ENCODE peak calls at places on chromosomes 3 and 15, in six cellular contexts. One of them, this sample, is unnamed.

GRCh38 chr3:128330301-128330845 is 136.3 kb downstream of the DNAJB8 start:
- DNase-seq in breast epithelium: no peak
- DNase-seq in GM23248: no peak
- DNase-seq in HCT116: no peak
- DNase-seq in ovary: peak; percentile 3
- DNase-seq in small intestine: no peak
- DNase-seq in this sample: no peak

GRCh38 chr15:77024273-77025065 is 29.5 kb downstream of the PSTPIP1 start:
- DNase-seq in breast epithelium: peak; percentile 33
- DNase-seq in small intestine: peak; percentile 58
- DNase-seq in ovary: peak; percentile 77
- DNase-seq in HCT116: no peak
- DNase-seq in GM23248: peak; percentile 63
- DNase-seq in this sample: peak; percentile 46

GRCh38 chr3:100438623-100438974 is 37.3 kb downstream of the LNP1 start:
- DNase-seq in ovary: no peak
- DNase-seq in HCT116: no peak
- DNase-seq in breast epithelium: no peak
- DNase-seq in GM23248: no peak
- DNase-seq in small intestine: no peak
- DNase-seq in this sample: no peak

GRCh38 chr3:17639765-17640164 is 102.7 kb downstream of the TBC1D5 start:
- DNase-seq in ovary: no peak
- DNase-seq in GM23248: peak; percentile 94
- DNase-seq in small intestine: no peak
- DNase-seq in breast epithelium: no peak
- DNase-seq in HCT116: peak; percentile 69
- DNase-seq in this sample: no peak

GRCh38 chr3:126549861-126550487 is 8.8 kb downstream of the C3orf22 start:
- DNase-seq in ovary: no peak
- DNase-seq in small intestine: no peak
- DNase-seq in GM23248: no peak
- DNase-seq in HCT116: no peak
- DNase-seq in breast epithelium: no peak
- DNase-seq in this sample: no peak

GRCh38 chr3:11600501-11601282 is 43.0 kb downstream of the VGLL4 start:
- DNase-seq in HCT116: peak; percentile 61
- DNase-seq in small intestine: peak; percentile 89
- DNase-seq in GM23248: peak; percentile 99
- DNase-seq in ovary: peak; percentile 76
- DNase-seq in breast epithelium: peak; percentile 95
- DNase-seq in this sample: no peak

GRCh38 chr3:195181781-195182469 is 89.0 kb downstream of the XXYLT1 start:
- DNase-seq in GM23248: peak; percentile 57
- DNase-seq in breast epithelium: no peak
- DNase-seq in ovary: no peak
- DNase-seq in HCT116: no peak
- DNase-seq in small intestine: no peak
- DNase-seq in this sample: no peak

GRCh38 chr15:87760915-87761314 is 495.6 kb downstream of the NTRK3 start:
- DNase-seq in breast epithelium: no peak
- DNase-seq in small intestine: no peak
- DNase-seq in ovary: no peak
- DNase-seq in GM23248: no peak
- DNase-seq in HCT116: no peak
- DNase-seq in this sample: no peak

GRCh38 chr3:37223084-37223975 is 48.9 kb upstream of the LRRFIP2 start:
- DNase-seq in breast epithelium: no peak
- DNase-seq in HCT116: no peak
- DNase-seq in small intestine: peak; percentile 51
- DNase-seq in GM23248: no peak
- DNase-seq in ovary: no peak
- DNase-seq in this sample: no peak

GRCh38 chr3:147393261-147393964 is 12.9 kb downstream of the ZIC4 start:
- DNase-seq in breast epithelium: no peak
- DNase-seq in HCT116: no peak
- DNase-seq in GM23248: peak; percentile 88
- DNase-seq in ovary: no peak
- DNase-seq in small intestine: no peak
- DNase-seq in this sample: peak; percentile 66

GRCh38 chr3:126361211-126361610 is 4.0 kb upstream of the KLF15 start:
- DNase-seq in GM23248: no peak
- DNase-seq in HCT116: no peak
- DNase-seq in breast epithelium: no peak
- DNase-seq in small intestine: no peak
- DNase-seq in ovary: no peak
- DNase-seq in this sample: no peak

GRCh38 chr15:40930430-40931299 is 1.5 kb downstream of the DLL4 start:
- DNase-seq in HCT116: peak; percentile 70
- DNase-seq in breast epithelium: no peak
- DNase-seq in small intestine: peak; percentile 39
- DNase-seq in ovary: peak; percentile 53
- DNase-seq in GM23248: peak; percentile 37
- DNase-seq in this sample: no peak

GRCh38 chr3:100210777-100211145 is 50.0 kb upstream of the TBC1D23 start:
- DNase-seq in HCT116: no peak
- DNase-seq in ovary: no peak
- DNase-seq in small intestine: peak; percentile 13
- DNase-seq in breast epithelium: no peak
- DNase-seq in GM23248: peak; percentile 89
- DNase-seq in this sample: no peak

GRCh38 chr3:124714218-124714853 is 15.9 kb upstream of the UMPS start:
- DNase-seq in GM23248: peak; percentile 47
- DNase-seq in small intestine: no peak
- DNase-seq in HCT116: no peak
- DNase-seq in breast epithelium: no peak
- DNase-seq in ovary: no peak
- DNase-seq in this sample: no peak

GRCh38 chr15:63522143-63522531 is 17.7 kb downstream of the USP3 start:
- DNase-seq in GM23248: peak; percentile 50
- DNase-seq in breast epithelium: no peak
- DNase-seq in small intestine: no peak
- DNase-seq in ovary: no peak
- DNase-seq in HCT116: no peak
- DNase-seq in this sample: no peak

GRCh38 chr3:188562163-188562562 is 408.2 kb downstream of the LPP start:
- DNase-seq in ovary: no peak
- DNase-seq in breast epithelium: no peak
- DNase-seq in HCT116: no peak
- DNase-seq in small intestine: no peak
- DNase-seq in GM23248: no peak
- DNase-seq in this sample: no peak

GRCh38 chr15:89370120-89371077 is 35.8 kb upstream of the POLG start:
- DNase-seq in small intestine: no peak
- DNase-seq in breast epithelium: no peak
- DNase-seq in ovary: no peak
- DNase-seq in HCT116: no peak
- DNase-seq in GM23248: no peak
- DNase-seq in this sample: no peak

GRCh38 chr15:51708013-51708412 is 26.7 kb downstream of the SCG3 start:
- DNase-seq in GM23248: peak; percentile 4
- DNase-seq in breast epithelium: no peak
- DNase-seq in small intestine: peak; percentile 18
- DNase-seq in ovary: no peak
- DNase-seq in HCT116: no peak
- DNase-seq in this sample: no peak

GRCh38 chr15:39804026-39804425 is 21.4 kb upstream of the FSIP1 start:
- DNase-seq in ovary: no peak
- DNase-seq in GM23248: peak; percentile 47
- DNase-seq in breast epithelium: no peak
- DNase-seq in small intestine: no peak
- DNase-seq in HCT116: no peak
- DNase-seq in this sample: no peak

GRCh38 chr3:110620118-110620517 is 451.5 kb upstream of the NECTIN3 start:
- DNase-seq in breast epithelium: no peak
- DNase-seq in small intestine: peak; percentile 24
- DNase-seq in HCT116: no peak
- DNase-seq in GM23248: no peak
- DNase-seq in ovary: no peak
- DNase-seq in this sample: no peak

GRCh38 chr3:126261037-126261436 is 80.7 kb upstream of the ALDH1L1 start:
- DNase-seq in HCT116: no peak
- DNase-seq in breast epithelium: peak; percentile 69
- DNase-seq in GM23248: peak; percentile 62
- DNase-seq in ovary: peak; percentile 74
- DNase-seq in small intestine: no peak
- DNase-seq in this sample: no peak

GRCh38 chr15:70974004-70974832 is 81.6 kb downstream of the LRRC49 start:
- DNase-seq in small intestine: peak; percentile 19
- DNase-seq in ovary: no peak
- DNase-seq in GM23248: peak; percentile 75
- DNase-seq in HCT116: peak; percentile 45
- DNase-seq in breast epithelium: no peak
- DNase-seq in this sample: no peak

GRCh38 chr3:122013448-122013925 is 8.6 kb downstream of the ILDR1 start:
- DNase-seq in GM23248: no peak
- DNase-seq in HCT116: no peak
- DNase-seq in breast epithelium: no peak
- DNase-seq in ovary: no peak
- DNase-seq in small intestine: peak; percentile 48
- DNase-seq in this sample: no peak

GRCh38 chr3:141681390-141681780 is 56.7 kb upstream of the RNF7 start:
- DNase-seq in small intestine: no peak
- DNase-seq in GM23248: no peak
- DNase-seq in ovary: no peak
- DNase-seq in breast epithelium: no peak
- DNase-seq in HCT116: no peak
- DNase-seq in this sample: no peak

GRCh38 chr15:78537266-78537665 is 3.0 kb upstream of the PSMA4 start:
- DNase-seq in ovary: no peak
- DNase-seq in HCT116: no peak
- DNase-seq in breast epithelium: no peak
- DNase-seq in GM23248: no peak
- DNase-seq in small intestine: no peak
- DNase-seq in this sample: no peak

GRCh38 chr3:8460815-8461482 is 40.7 kb upstream of the LMCD1 start:
- DNase-seq in HCT116: no peak
- DNase-seq in ovary: no peak
- DNase-seq in GM23248: peak; percentile 89
- DNase-seq in breast epithelium: no peak
- DNase-seq in small intestine: no peak
- DNase-seq in this sample: no peak

GRCh38 chr15:85379403-85380131 is 836 bp upstream of the AKAP13 start:
- DNase-seq in small intestine: peak; percentile 43
- DNase-seq in ovary: no peak
- DNase-seq in HCT116: no peak
- DNase-seq in breast epithelium: no peak
- DNase-seq in GM23248: peak; percentile 58
- DNase-seq in this sample: no peak

GRCh38 chr15:66452971-66453580 is 44.5 kb downstream of the SNAPC5 start:
- DNase-seq in HCT116: no peak
- DNase-seq in GM23248: no peak
- DNase-seq in small intestine: no peak
- DNase-seq in ovary: no peak
- DNase-seq in breast epithelium: no peak
- DNase-seq in this sample: no peak

GRCh38 chr15:93358171-93359036 is 269.4 kb upstream of the RGMA start:
- DNase-seq in small intestine: no peak
- DNase-seq in HCT116: no peak
- DNase-seq in breast epithelium: no peak
- DNase-seq in GM23248: no peak
- DNase-seq in ovary: no peak
- DNase-seq in this sample: no peak

GRCh38 chr15:68629519-68630204 is 50.9 kb downstream of the CORO2B start:
- DNase-seq in small intestine: no peak
- DNase-seq in GM23248: no peak
- DNase-seq in breast epithelium: no peak
- DNase-seq in ovary: no peak
- DNase-seq in HCT116: no peak
- DNase-seq in this sample: no peak

GRCh38 chr15:60315878-60316277 is 81.9 kb downstream of the ANXA2 start:
- DNase-seq in HCT116: no peak
- DNase-seq in small intestine: no peak
- DNase-seq in GM23248: no peak
- DNase-seq in breast epithelium: no peak
- DNase-seq in ovary: no peak
- DNase-seq in this sample: no peak

GRCh38 chr3:149480326-149481017 is 6.0 kb downstream of the TM4SF4 start:
- DNase-seq in breast epithelium: peak; percentile 66
- DNase-seq in ovary: peak; percentile 70
- DNase-seq in GM23248: peak; percentile 84
- DNase-seq in HCT116: peak; percentile 76
- DNase-seq in small intestine: peak; percentile 83
- DNase-seq in this sample: peak; percentile 19
- H3K27ac ChIP-seq in breast epithelium: peak overlapping the region; percentile 62
- H3K27ac ChIP-seq in ovary: no peak overlapping the region
- H3K27ac ChIP-seq in GM23248: no peak overlapping the region
- H3K27ac ChIP-seq in HCT116: no peak overlapping the region
- H3K27ac ChIP-seq in small intestine: no peak overlapping the region
- H3K27ac ChIP-seq in this sample: no peak overlapping the region

GRCh38 chr3:138348107-138348949 is at the start of gene MRAS:
- DNase-seq in HCT116: peak; percentile 57
- DNase-seq in ovary: peak; percentile 78
- DNase-seq in small intestine: peak; percentile 34
- DNase-seq in breast epithelium: peak; percentile 55
- DNase-seq in GM23248: peak; percentile 95
- DNase-seq in this sample: peak; percentile 69
- H3K27ac ChIP-seq in HCT116: peak within 1 kb of the TSS; percentile 65
- H3K27ac ChIP-seq in ovary: peak within 1 kb of the TSS; percentile 98
- H3K27ac ChIP-seq in small intestine: peak within 1 kb of the TSS; percentile 36
- H3K27ac ChIP-seq in breast epithelium: peak within 1 kb of the TSS; percentile 95
- H3K27ac ChIP-seq in GM23248: peak within 1 kb of the TSS; percentile 83
- H3K27ac ChIP-seq in this sample: peak within 1 kb of the TSS; percentile 88

GRCh38 chr15:94951538-94951937 is 720.2 kb downstream of the MCTP2 start:
- DNase-seq in GM23248: peak; percentile 1
- DNase-seq in small intestine: no peak
- DNase-seq in HCT116: no peak
- DNase-seq in breast epithelium: no peak
- DNase-seq in ovary: no peak
- DNase-seq in this sample: no peak
- H3K27ac ChIP-seq in GM23248: no peak overlapping the region
- H3K27ac ChIP-seq in small intestine: no peak overlapping the region
- H3K27ac ChIP-seq in HCT116: no peak overlapping the region
- H3K27ac ChIP-seq in breast epithelium: no peak overlapping the region
- H3K27ac ChIP-seq in ovary: no peak overlapping the region
- H3K27ac ChIP-seq in this sample: no peak overlapping the region

DNA sequence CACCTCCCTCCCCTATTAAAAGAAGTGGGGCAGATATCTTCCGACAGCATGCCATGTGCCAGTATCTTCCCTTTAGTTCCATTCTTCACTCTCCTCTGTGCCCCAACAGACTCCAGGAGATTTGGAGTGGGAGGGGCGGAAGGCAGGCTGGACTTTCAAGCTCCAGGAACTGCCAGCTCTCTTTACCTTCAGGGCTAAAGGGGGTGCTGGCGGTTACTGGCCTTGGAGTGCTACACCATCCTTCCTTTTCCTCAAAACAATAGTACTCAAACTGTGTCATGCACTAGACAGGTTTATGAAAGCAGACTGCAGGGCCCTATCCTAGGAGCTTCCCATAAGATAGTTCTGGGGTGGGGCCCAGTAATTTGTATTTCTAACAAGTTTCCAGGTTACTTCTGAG is 6.0 kb downstream of the LINS1 start:
- DNase-seq in breast epithelium: peak; percentile 40
- DNase-seq in small intestine: no peak
- DNase-seq in ovary: no peak
- DNase-seq in HCT116: no peak
- DNase-seq in GM23248: no peak
- DNase-seq in this sample: no peak
- H3K27ac ChIP-seq in breast epithelium: peak overlapping the region; percentile 63
- H3K27ac ChIP-seq in small intestine: no peak overlapping the region
- H3K27ac ChIP-seq in ovary: no peak overlapping the region
- H3K27ac ChIP-seq in HCT116: no peak overlapping the region
- H3K27ac ChIP-seq in GM23248: no peak overlapping the region
- H3K27ac ChIP-seq in this sample: no peak overlapping the region

This sample was measured in caudate nucleus.